ENCODE peak calls at places on chromosomes 11 and 22, in nine cellular contexts. G, O, M, R, V, Z, D, Q and T are unnamed samples.

GRCh38 chr22:22711532-22711913 is 67.1 kb downstream of the GGTLC2 start:
- DNase-seq in G (no peak), O (no peak), M (no peak), R (no peak), V (no peak), Z (no peak), D (no peak), Q (no peak), T (no peak)

GRCh38 chr11:2250485-2250884 is 19.9 kb downstream of the ASCL2 start:
- DNase-seq in G (no peak), O (no peak), M (no peak), R (no peak), V (no peak), Z (no peak), D (no peak), Q (no peak), T (no peak)

GRCh38 chr11:95149659-95150294 is 60.1 kb downstream of the ENDOD1 start:
- DNase-seq in G (no peak), O (no peak), M (peak), R (peak), V (peak), Z (no peak), D (peak), Q (peak), T (peak)

GRCh38 chr22:44702479-44703219 is 645 bp downstream of the PRR5 start:
- DNase-seq in G (no peak), O (peak), M (peak), R (no peak), V (peak), Z (no peak), D (peak), Q (no peak), T (peak)

GRCh38 chr11:123576082-123576481 is 78.3 kb downstream of the SCN3B start:
- DNase-seq in G (no peak), O (no peak), M (no peak), R (no peak), V (no peak), Z (no peak), D (no peak), Q (no peak), T (no peak)

GRCh38 chr11:126999366-126999765 is 1.2 kb downstream of the KIRREL3 start:
- DNase-seq in G (no peak), O (no peak), M (no peak), R (no peak), V (no peak), Z (no peak), D (no peak), Q (no peak), T (no peak)

GRCh38 chr11:36149538-36150242 is 139.5 kb downstream of the COMMD9 start:
- DNase-seq in G (peak), O (peak), M (peak), R (peak), V (peak), Z (peak), D (no peak), Q (peak), T (peak)

GRCh38 chr11:3049430-3050243 is 7.6 kb downstream of the CARS1 start:
- DNase-seq in G (peak), O (peak), M (peak), R (peak), V (peak), Z (no peak), D (peak), Q (peak), T (no peak)

GRCh38 chr11:108340958-108341357 is 118.1 kb downstream of the ATM start:
- DNase-seq in G (no peak), O (no peak), M (no peak), R (peak), V (no peak), Z (peak), D (no peak), Q (no peak), T (no peak)

GRCh38 chr22:42292726-42293520 is 22.5 kb upstream of the TCF20 start:
- DNase-seq in G (no peak), O (no peak), M (peak), R (no peak), V (no peak), Z (no peak), D (no peak), Q (no peak), T (no peak)

GRCh38 chr11:124801014-124801413 is 808 bp upstream of the MSANTD2 start:
- DNase-seq in G (no peak), O (no peak), M (no peak), R (no peak), V (no peak), Z (no peak), D (no peak), Q (no peak), T (no peak)
- TF ChIP-seq POLR2A in G (no peak), O (no peak), M (no peak), R (no peak), V (no peak), Z (no peak), D (no peak), Q (no peak), T (no peak)

GRCh38 chr11:64887757-64888405 is 9.5 kb upstream of the EHD1 start:
- DNase-seq in G (peak), O (peak), M (peak), R (peak), V (peak), Z (peak), D (peak), Q (peak), T (peak)
- TF ChIP-seq POLR2A in G (no peak), O (no peak), M (peak), R (peak), V (no peak), Z (peak), D (no peak), Q (no peak), T (peak)

GRCh38 chr11:118883004-118883367 is 706 bp upstream of the CXCR5 start:
- DNase-seq in G (no peak), O (no peak), M (no peak), R (no peak), V (no peak), Z (no peak), D (no peak), Q (no peak), T (no peak)

GRCh38 chr11:118884613-118885274 is 1.1 kb downstream of the CXCR5 start:
- DNase-seq in G (no peak), O (no peak), M (no peak), R (no peak), V (no peak), Z (no peak), D (no peak), Q (no peak), T (no peak)

GRCh38 chr11:118885319-118885718 is 1.6 kb downstream of the CXCR5 start:
- DNase-seq in G (no peak), O (no peak), M (no peak), R (no peak), V (no peak), Z (no peak), D (no peak), Q (no peak), T (no peak)

GRCh38 chr11:118882489-118882888 is 1.2 kb upstream of the CXCR5 start:
- DNase-seq in G (no peak), O (no peak), M (no peak), R (no peak), V (no peak), Z (no peak), D (no peak), Q (no peak), T (no peak)

GRCh38 chr11:118883368-118884071 is at the start of gene CXCR5:
- DNase-seq in G (no peak), O (no peak), M (no peak), R (no peak), V (no peak), Z (no peak), D (peak), Q (no peak), T (no peak)
- TF ChIP-seq POLR2A in G (no peak), O (no peak), M (no peak), R (no peak), V (no peak), Z (no peak), D (peak), Q (no peak), T (no peak)

GRCh38 chr22:37467556-37467955 is 18.6 kb downstream of the MFNG start:
- DNase-seq in G (no peak), O (no peak), M (no peak), R (no peak), V (no peak), Z (no peak), D (no peak), Q (no peak), T (no peak)
- TF ChIP-seq POLR2A in G (no peak), O (no peak), M (no peak), R (no peak), V (no peak), Z (no peak), D (no peak), Q (no peak), T (no peak)

GRCh38 chr11:613369-613968 is 2.3 kb downstream of the IRF7 start:
- DNase-seq in G (no peak), O (no peak), M (peak), R (peak), V (peak), Z (peak), D (peak), Q (no peak), T (peak)
- TF ChIP-seq POLR2A in G (no peak), O (no peak), M (no peak), R (no peak), V (no peak), Z (no peak), D (no peak), Q (no peak), T (no peak)